ENCODE peak calls at places on chromosomes 6 and 20, in seven cellular contexts. L, C, F, Q, A, M and G are unnamed samples.

GRCh38 chr6:47414517-47415167 is 62.9 kb upstream of the CD2AP start:
- DNase-seq in L (no peak), C (no peak), F (no peak), Q (no peak), A (no peak), M (peak; percentile 22), G (no peak)

GRCh38 chr20:18312723-18313122 is 24.4 kb downstream of the ZNF133 start:
- DNase-seq in L (no peak), C (no peak), F (no peak), Q (no peak), A (no peak), M (no peak), G (no peak)

GRCh38 chr6:136487746-136488145 is 62.5 kb downstream of the MAP7 start:
- DNase-seq in L (no peak), C (no peak), F (no peak), Q (no peak), A (no peak), M (peak; percentile 54), G (no peak)

GRCh38 chr6:167559675-167560479 is 235.0 kb downstream of the TTLL2 start:
- DNase-seq in L (no peak), C (no peak), F (no peak), Q (no peak), A (no peak), M (no peak), G (no peak)

GRCh38 chr6:64988148-64988547 is 718.9 kb downstream of the EYS start:
- DNase-seq in L (no peak), C (no peak), F (no peak), Q (no peak), A (no peak), M (no peak), G (no peak)

GRCh38 chr6:37488464-37488863 is 11.2 kb downstream of the CCDC167 start:
- DNase-seq in L (no peak), C (no peak), F (no peak), Q (no peak), A (no peak), M (no peak), G (no peak)

GRCh38 chr6:21258665-21259064 is 334.9 kb upstream of the SOX4 start:
- DNase-seq in L (no peak), C (no peak), F (no peak), Q (no peak), A (no peak), M (no peak), G (no peak)

GRCh38 chr6:32254761-32255211 is 30.9 kb upstream of the NOTCH4 start:
- DNase-seq in L (no peak), C (no peak), F (no peak), Q (no peak), A (no peak), M (no peak), G (peak; percentile 60)

GRCh38 chr6:71252407-71252806 is 36.2 kb upstream of the OGFRL1 start:
- DNase-seq in L (no peak), C (no peak), F (no peak), Q (no peak), A (no peak), M (no peak), G (no peak)

GRCh38 chr6:36247691-36248090 is 22.2 kb upstream of the PNPLA1 start:
- DNase-seq in L (no peak), C (no peak), F (no peak), Q (no peak), A (no peak), M (peak; percentile 61), G (no peak)

GRCh38 chr6:5606546-5606945 is 345.2 kb downstream of the FARS2 start:
- DNase-seq in L (no peak), C (no peak), F (no peak), Q (no peak), A (no peak), M (no peak), G (no peak)